ENCODE peak calls at places on chromosomes 1 and 21, in eight cellular contexts. W is IMR-90, K is HCT116, G is body of pancreas, M is ovary, J is endothelial cell of umbilical vein, Y is thyroid gland, P is suprapubic skin. Q is an unnamed sample.

GRCh38 chr1:234775477-234776246 is 165.7 kb upstream of the IRF2BP2 start:
- DNase-seq in W (no peak), K (no peak), G (no peak), M (no peak), J (no peak), Y (no peak), P (no peak), Q (no peak)

GRCh38 chr1:43275826-43276620 is 6.2 kb downstream of the TMEM125 start:
- DNase-seq in W (no peak), K (no peak), G (no peak), M (no peak), J (no peak), Y (no peak), P (peak; percentile 27), Q (no peak)

GRCh38 chr1:160935527-160936258 is 18.9 kb downstream of the ITLN2 start:
- DNase-seq in W (no peak), K (no peak), G (no peak), M (no peak), J (no peak), Y (no peak), P (no peak), Q (no peak)

GRCh38 chr1:211648980-211649934 is 26.2 kb downstream of the NEK2 start:
- DNase-seq in W (peak; percentile 35), K (no peak), G (peak; percentile 83), M (no peak), J (no peak), Y (no peak), P (no peak), Q (peak; percentile 57)

GRCh38 chr1:168907781-168908180 is 178.8 kb upstream of the DPT start:
- DNase-seq in W (no peak), K (no peak), G (no peak), M (no peak), J (no peak), Y (no peak), P (no peak), Q (no peak)

GRCh38 chr1:1666526-1666925 is 7.7 kb upstream of the CDK11B start:
- DNase-seq in W (no peak), K (no peak), G (peak; percentile 4), M (peak; percentile 16), J (no peak), Y (no peak), P (peak; percentile 48), Q (no peak)

GRCh38 chr1:192463661-192464060 is 111.9 kb upstream of the RGS1 start:
- DNase-seq in W (no peak), K (no peak), G (no peak), M (no peak), J (no peak), Y (no peak), P (no peak), Q (no peak)

GRCh38 chr1:37734629-37735591 is 30.0 kb downstream of the EPHA10 start:
- DNase-seq in W (no peak), K (no peak), G (no peak), M (no peak), J (no peak), Y (no peak), P (no peak), Q (no peak)

DNA sequence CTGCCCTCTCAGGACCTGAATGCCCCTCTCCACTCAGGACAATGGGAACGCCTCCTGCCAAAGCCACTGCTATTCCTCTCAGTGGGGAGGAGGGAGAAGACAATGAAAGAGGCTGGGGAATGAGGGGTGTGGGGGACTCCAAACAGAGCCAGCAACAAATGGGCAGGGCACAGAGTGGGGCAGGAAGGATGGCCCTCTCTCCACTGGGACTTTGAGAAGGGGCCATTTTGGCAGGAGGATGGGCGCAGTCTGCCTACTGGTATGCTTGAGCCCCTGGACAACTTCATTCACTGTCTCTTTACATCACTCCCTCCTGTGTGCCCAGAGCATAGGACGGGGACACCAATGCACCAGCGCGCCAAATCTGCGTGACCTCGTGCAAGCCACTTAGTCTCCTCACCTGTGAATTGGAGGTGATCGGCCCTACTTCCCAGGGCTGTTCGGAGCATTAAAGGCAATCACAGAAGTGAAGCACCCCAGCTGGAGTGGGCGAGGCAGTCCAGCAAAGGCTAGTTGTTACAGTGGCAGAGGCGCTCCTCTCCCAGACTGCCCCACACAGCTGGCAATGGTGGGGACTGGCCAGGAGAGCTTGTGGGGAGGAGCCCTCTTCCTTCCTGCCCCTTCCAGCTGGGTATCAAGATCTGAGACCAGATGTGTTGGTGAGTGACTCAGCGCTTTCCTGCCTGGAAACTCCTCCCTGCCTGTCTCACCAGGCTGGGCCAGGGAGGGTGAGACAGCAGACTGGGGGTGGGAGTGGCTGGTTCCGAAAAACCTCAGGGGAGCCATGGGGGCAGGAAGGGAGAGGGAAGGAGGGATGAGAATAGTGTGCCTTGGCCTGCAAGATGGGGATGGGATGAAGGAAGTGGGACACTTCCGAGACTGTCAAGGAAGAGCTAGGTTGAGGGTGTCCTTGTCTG is 22.4 kb upstream of the SYNC start:
- DNase-seq in W (peak; percentile 96), K (peak; percentile 66), G (peak; percentile 23), M (no peak), J (peak; percentile 84), Y (peak; percentile 57), P (no peak), Q (peak; percentile 87)
- TF ChIP-seq POLR2A in W (no peak), K (no peak), G (no peak), M (no peak), J (no peak), Y (no peak), P (no peak), Q (no peak)

GRCh38 chr1:55826413-55827080 is 611.4 kb upstream of the USP24 start:
- DNase-seq in W (peak; percentile 24), K (no peak), G (no peak), M (no peak), J (no peak), Y (peak; percentile 22), P (no peak), Q (no peak)
- H3K27ac ChIP-seq in W (peak overlapping the region; percentile 94), K (no peak overlapping the region), G (no peak overlapping the region), M (no peak overlapping the region), J (no peak overlapping the region), Y (no peak overlapping the region), P (no peak overlapping the region), Q (no peak overlapping the region)

GRCh38 chr21:33561373-33561772 is 18.5 kb downstream of the SON start:
- DNase-seq in W (no peak), K (no peak), G (no peak), M (no peak), J (no peak), Y (no peak), P (no peak), Q (no peak)

GRCh38 chr21:33557447-33557846 is 14.6 kb downstream of the SON start:
- DNase-seq in W (no peak), K (no peak), G (no peak), M (no peak), J (no peak), Y (no peak), P (no peak), Q (no peak)

GRCh38 chr21:33560965-33561364 is 18.1 kb downstream of the SON start:
- DNase-seq in W (no peak), K (no peak), G (no peak), M (no peak), J (no peak), Y (no peak), P (no peak), Q (no peak)

GRCh38 chr21:33559813-33560212 is 17.0 kb downstream of the SON start:
- DNase-seq in W (no peak), K (no peak), G (no peak), M (no peak), J (no peak), Y (no peak), P (no peak), Q (no peak)

DNA sequence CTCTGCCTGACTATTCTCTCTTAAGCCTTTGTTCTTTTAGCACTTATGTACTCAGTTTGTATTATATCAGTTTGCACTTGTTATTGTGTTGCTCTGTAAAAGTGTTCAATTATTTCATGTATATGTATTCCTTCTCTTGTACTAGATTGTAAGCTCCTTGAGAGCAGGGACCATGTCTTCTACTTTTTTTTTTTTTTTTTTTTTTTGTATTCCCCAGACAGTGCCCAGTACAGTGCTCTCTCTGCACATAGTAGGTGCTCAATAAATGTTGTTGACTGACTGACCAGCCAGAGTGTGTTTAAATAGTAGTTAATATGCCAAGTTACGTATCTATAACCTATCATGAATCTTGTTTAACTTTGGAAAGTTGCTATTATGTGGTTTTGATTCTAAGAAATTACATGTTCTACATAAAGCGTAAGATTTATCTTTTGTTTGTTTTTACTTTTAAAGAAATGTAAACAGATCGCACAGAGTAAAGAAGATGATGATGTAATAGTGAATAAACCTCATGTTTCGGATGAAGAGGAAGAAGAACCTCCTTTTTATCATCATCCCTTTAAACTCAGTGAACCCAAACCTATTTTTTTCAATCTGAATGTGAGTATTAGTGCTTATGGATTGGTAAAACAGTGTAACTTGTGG is 16.1 kb downstream of the SON start:
- DNase-seq in W (peak; percentile 70), K (no peak), G (no peak), M (no peak), J (no peak), Y (no peak), P (no peak), Q (no peak)
- H3K36me3 ChIP-seq in W (peaks cover 46% of the 10 kb centered on the region), K (peaks cover 85% of the 10 kb centered on the region), G (peaks cover 33% of the 10 kb centered on the region), M (no peaks in the 10 kb centered on the region), J (peaks cover 19% of the 10 kb centered on the region), Y (peaks cover 60% of the 10 kb centered on the region), P (peaks cover 77% of the 10 kb centered on the region), Q (peaks cover 99% of the 10 kb centered on the region)

DNA sequence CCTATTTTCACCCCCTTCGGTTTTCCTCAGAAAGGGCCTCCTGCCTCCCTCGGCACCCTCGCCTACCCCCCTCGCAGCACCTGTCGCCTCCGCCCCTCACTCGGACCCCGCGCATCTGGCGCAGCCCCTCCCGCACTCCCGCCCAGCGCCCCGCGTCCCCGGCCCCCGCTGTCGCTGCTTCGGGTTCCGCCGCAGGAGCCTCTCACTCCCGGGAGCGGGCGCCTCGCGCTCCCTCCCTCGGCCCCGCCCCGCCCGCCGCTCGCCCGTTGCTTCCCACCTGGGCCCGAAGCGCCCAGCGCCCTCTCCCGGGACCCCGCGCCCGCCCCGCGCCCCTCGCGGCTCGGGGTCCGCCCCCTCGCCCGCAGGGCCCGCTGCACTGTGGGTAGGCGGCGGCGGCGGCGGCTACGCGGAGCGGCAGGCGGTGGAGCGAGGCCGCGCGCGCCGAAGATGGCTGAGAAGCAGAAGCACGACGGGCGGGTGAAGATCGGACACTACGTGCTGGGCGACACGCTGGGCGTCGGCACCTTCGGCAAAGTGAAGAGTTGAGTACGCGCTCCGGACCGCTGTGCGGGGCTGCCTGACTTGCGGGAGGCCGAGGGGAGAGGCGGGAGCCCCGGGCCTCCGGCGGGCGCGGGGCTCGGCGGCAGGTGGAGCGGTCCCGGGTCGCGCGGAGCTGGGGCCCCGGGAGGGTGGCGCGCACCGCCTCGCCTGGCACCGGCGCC is at the start of gene PRKAA2:
- DNase-seq in W (peak; percentile 12), K (no peak), G (peak; percentile 69), M (peak; percentile 55), J (peak; percentile 43), Y (peak; percentile 69), P (no peak), Q (peak; percentile 44)
- TF ChIP-seq POLR2A in W (no peak), K (no peak), G (peak; percentile 44), M (no peak), J (no peak), Y (no peak), P (no peak), Q (peak; percentile 28)